ENCODE peak calls at places on chromosome 15, in eight cellular contexts. T is IMR-90, H is HepG2, J is breast epithelium, X is GM12892, K is NB4, L is A549, Y is vagina. Q is an unnamed sample.
A peak's percentile ranks its signal among the peaks of the same experiment; 100 is the strongest.

GRCh38 chr15:72229076-72229946 is 1.7 kb downstream of the PKM start:
- DNase-seq in T (peak; percentile 24), H (no peak), J (no peak), X (no peak), K (peak; percentile 37), L (no peak), Y (no peak), Q (no peak)

GRCh38 chr15:57384024-57384423 is 7.7 kb downstream of the CGNL1 start:
- DNase-seq in T (no peak), H (no peak), J (no peak), X (no peak), K (no peak), L (no peak), Y (no peak), Q (no peak)

GRCh38 chr15:91548588-91548987 is 304.9 kb upstream of the SLCO3A1 start:
- DNase-seq in T (peak; percentile 11), H (no peak), J (no peak), X (no peak), K (no peak), L (no peak), Y (no peak), Q (no peak)

GRCh38 chr15:83065431-83065830 is 1.6 kb downstream of the BTBD1 start:
- DNase-seq in T (no peak), H (no peak), J (no peak), X (no peak), K (no peak), L (no peak), Y (no peak), Q (peak; percentile 25)

GRCh38 chr15:94056314-94056713 is 175.0 kb upstream of the MCTP2 start:
- DNase-seq in T (peak; percentile 60), H (no peak), J (no peak), X (no peak), K (no peak), L (no peak), Y (no peak), Q (no peak)

GRCh38 chr15:73049564-73050215 is 2.6 kb upstream of the NEO1 start:
- DNase-seq in T (no peak), H (no peak), J (no peak), X (no peak), K (no peak), L (no peak), Y (no peak), Q (no peak)

GRCh38 chr15:83285979-83286553 is 1.6 kb upstream of the BNC1 start:
- DNase-seq in T (peak; percentile 88), H (no peak), J (no peak), X (no peak), K (no peak), L (peak; percentile 49), Y (no peak), Q (no peak)

GRCh38 chr15:72252663-72253299 is 19.6 kb downstream of the PARP6 start:
- DNase-seq in T (no peak), H (no peak), J (no peak), X (no peak), K (no peak), L (no peak), Y (no peak), Q (no peak)

GRCh38 chr15:48722764-48723661 is 77.5 kb upstream of the FBN1 start:
- DNase-seq in T (peak; percentile 94), H (no peak), J (no peak), X (no peak), K (peak; percentile 7), L (peak; percentile 15), Y (no peak), Q (peak; percentile 44)

GRCh38 chr15:24966364-24967103 is 11.7 kb downstream of the SNRPN start:
- DNase-seq in T (no peak), H (no peak), J (no peak), X (no peak), K (no peak), L (no peak), Y (no peak), Q (no peak)

GRCh38 chr15:78934063-78935023 is 10.5 kb downstream of the CTSH start:
- DNase-seq in T (no peak), H (no peak), J (no peak), X (no peak), K (no peak), L (no peak), Y (peak; percentile 88), Q (no peak)

GRCh38 chr15:61256231-61256630 is 27.1 kb upstream of the RORA start:
- DNase-seq in T (no peak), H (no peak), J (no peak), X (no peak), K (no peak), L (no peak), Y (no peak), Q (no peak)

GRCh38 chr15:32091505-32092380 is 61.4 kb downstream of the CHRNA7 start:
- DNase-seq in T (no peak), H (no peak), J (no peak), X (no peak), K (no peak), L (no peak), Y (no peak), Q (no peak)

GRCh38 chr15:58185439-58185838 is 47.3 kb downstream of the AQP9 start:
- DNase-seq in T (no peak), H (no peak), J (no peak), X (no peak), K (peak; percentile 8), L (no peak), Y (no peak), Q (no peak)

GRCh38 chr15:92098869-92099268 is 245.4 kb downstream of the SLCO3A1 start:
- DNase-seq in T (no peak), H (no peak), J (no peak), X (no peak), K (no peak), L (no peak), Y (no peak), Q (no peak)

GRCh38 chr15:44883219-44883900 is 73.1 kb upstream of the TERB2 start:
- DNase-seq in T (no peak), H (no peak), J (no peak), X (no peak), K (no peak), L (no peak), Y (no peak), Q (no peak)

GRCh38 chr15:45136378-45136764 is 6.6 kb downstream of the DUOX1 start:
- DNase-seq in T (no peak), H (no peak), J (no peak), X (no peak), K (no peak), L (no peak), Y (no peak), Q (no peak)

GRCh38 chr15:39074341-39074740 is 506.5 kb upstream of the THBS1 start:
- DNase-seq in T (peak; percentile 22), H (no peak), J (no peak), X (no peak), K (no peak), L (no peak), Y (no peak), Q (no peak)

GRCh38 chr15:66588537-66588936 is 22.7 kb upstream of the LCTL start:
- DNase-seq in T (no peak), H (no peak), J (no peak), X (no peak), K (no peak), L (no peak), Y (no peak), Q (peak; percentile 41)
- TF ChIP-seq POLR2A in T (no peak), H (no peak), J (no peak), X (no peak), K (no peak), L (no peak), Y (no peak), Q (no peak)

GRCh38 chr15:64023215-64023614 is 23.1 kb downstream of the DAPK2 start:
- DNase-seq in T (no peak), H (no peak), J (no peak), X (no peak), K (no peak), L (no peak), Y (no peak), Q (no peak)
- TF ChIP-seq POLR2A in T (no peak), H (no peak), J (no peak), X (no peak), K (no peak), L (no peak), Y (no peak), Q (no peak)

DNA sequence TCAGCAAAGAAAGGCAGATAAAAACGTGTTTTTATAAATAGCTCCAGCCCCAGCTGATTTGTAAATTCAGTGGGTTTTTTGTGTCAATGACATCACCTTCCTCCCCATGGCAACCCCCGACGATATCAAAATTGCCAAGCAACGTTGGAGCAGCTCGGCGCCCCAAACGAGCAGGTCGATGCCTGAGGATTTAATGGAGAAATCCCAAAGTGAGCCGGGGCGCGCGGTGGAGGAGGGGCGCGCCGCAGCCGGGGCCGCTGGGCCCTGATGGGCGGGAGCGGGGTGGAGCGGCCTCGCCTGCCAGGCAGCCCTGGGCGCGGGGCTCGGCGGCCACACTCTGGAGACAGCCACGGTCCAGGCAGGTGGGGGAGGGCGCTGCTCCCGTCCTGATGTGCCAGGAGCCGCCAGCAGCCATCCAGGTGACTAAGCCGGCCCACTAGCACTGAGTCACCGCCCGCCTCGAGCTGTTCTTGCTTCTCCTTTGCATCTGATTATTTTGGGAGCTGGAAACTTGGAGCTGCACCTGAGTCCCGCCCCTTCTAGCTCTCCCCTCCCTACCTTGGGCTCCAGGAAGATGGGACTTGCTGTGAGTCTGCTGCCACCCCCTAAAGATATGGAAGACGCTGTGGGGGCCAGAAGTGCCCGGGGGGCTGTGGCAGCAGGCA is at the start of gene PAK6:
- DNase-seq in T (peak; percentile 53), H (no peak), J (peak; percentile 91), X (no peak), K (peak; percentile 27), L (peak; percentile 73), Y (peak; percentile 88), Q (peak; percentile 46)
- TF ChIP-seq POLR2A in T (no peak), H (no peak), J (no peak), X (no peak), K (no peak), L (no peak), Y (no peak), Q (peak; percentile 19)

DNA sequence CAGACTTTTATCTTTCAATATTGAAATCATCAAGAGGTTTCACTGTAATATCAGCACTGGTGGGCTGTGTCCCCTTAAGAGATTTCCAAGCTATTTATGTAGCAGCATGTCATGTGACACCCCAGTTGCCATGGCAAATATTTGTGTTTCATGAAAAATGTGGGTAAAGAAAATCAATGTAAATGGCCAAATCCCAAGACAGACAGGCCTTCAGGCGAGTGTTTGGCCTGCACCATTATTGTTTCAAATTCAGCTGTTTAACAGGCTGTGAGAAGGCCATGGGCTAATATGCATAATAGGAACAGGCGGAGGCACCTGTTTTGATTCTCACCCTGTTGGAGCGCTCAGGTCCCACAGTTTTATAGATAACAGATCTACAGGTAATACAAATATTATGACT is 104.2 kb downstream of the IQCH start:
- DNase-seq in T (no peak), H (peak; percentile 20), J (no peak), X (no peak), K (no peak), L (no peak), Y (no peak), Q (no peak)
- TF ChIP-seq POLR2A in T (no peak), H (no peak), J (no peak), X (no peak), K (no peak), L (no peak), Y (no peak), Q (no peak)